ENCODE peak calls at places on chromosome 9, in four cellular contexts. F, V, H and U are unnamed samples.

GRCh38 chr9:79257671-79258410 is 313.9 kb upstream of the TLE4 start:
- DNase-seq in F (no peak), V (no peak), H (no peak), U (no peak)

GRCh38 chr9:85212887-85213286 is 528.9 kb downstream of the AGTPBP1 start:
- DNase-seq in F (peak; percentile 72), V (no peak), H (no peak), U (no peak)

GRCh38 chr9:133335924-133336811 is at the start of gene SURF6:
- DNase-seq in F (peak; percentile 42), V (peak; percentile 96), H (peak; percentile 84), U (peak; percentile 93)

GRCh38 chr9:119368681-119369581 is at the start of gene BRINP1:
- DNase-seq in F (peak; percentile 26), V (no peak), H (no peak), U (no peak)

GRCh38 chr9:32334112-32334511 is 50.3 kb upstream of the ACO1 start:
- DNase-seq in F (no peak), V (no peak), H (no peak), U (no peak)

GRCh38 chr9:87662808-87663528 is 63.0 kb upstream of the CTSL start:
- DNase-seq in F (peak; percentile 49), V (peak; percentile 86), H (peak; percentile 81), U (no peak)

GRCh38 chr9:94675008-94675841 is 35.9 kb upstream of the FBP1 start:
- DNase-seq in F (no peak), V (no peak), H (no peak), U (no peak)

GRCh38 chr9:33437235-33437634 is 10.2 kb downstream of the AQP3 start:
- DNase-seq in F (no peak), V (no peak), H (no peak), U (no peak)

GRCh38 chr9:100346836-100347235 is 5.9 kb downstream of the TEX10 start:
- DNase-seq in F (no peak), V (no peak), H (no peak), U (no peak)

GRCh38 chr9:138102246-138103051 is 224.9 kb downstream of the CACNA1B start:
- DNase-seq in F (no peak), V (peak; percentile 32), H (no peak), U (no peak)

GRCh38 chr9:106866243-106866642 is 3.3 kb downstream of the ZNF462 start:
- DNase-seq in F (no peak), V (no peak), H (no peak), U (no peak)
- H3K4me3 ChIP-seq in F (no peak overlapping the region), V (no peak overlapping the region), H (no peak overlapping the region), U (no peak overlapping the region)

GRCh38 chr9:123174079-123174478 is 94.3 kb downstream of the STRBP start:
- DNase-seq in F (no peak), V (no peak), H (no peak), U (no peak)

GRCh38 chr9:123176949-123177348 is 91.4 kb downstream of the STRBP start:
- DNase-seq in F (no peak), V (no peak), H (no peak), U (no peak)

GRCh38 chr9:123174887-123175518 is 93.4 kb downstream of the STRBP start:
- DNase-seq in F (no peak), V (no peak), H (no peak), U (no peak)

DNA sequence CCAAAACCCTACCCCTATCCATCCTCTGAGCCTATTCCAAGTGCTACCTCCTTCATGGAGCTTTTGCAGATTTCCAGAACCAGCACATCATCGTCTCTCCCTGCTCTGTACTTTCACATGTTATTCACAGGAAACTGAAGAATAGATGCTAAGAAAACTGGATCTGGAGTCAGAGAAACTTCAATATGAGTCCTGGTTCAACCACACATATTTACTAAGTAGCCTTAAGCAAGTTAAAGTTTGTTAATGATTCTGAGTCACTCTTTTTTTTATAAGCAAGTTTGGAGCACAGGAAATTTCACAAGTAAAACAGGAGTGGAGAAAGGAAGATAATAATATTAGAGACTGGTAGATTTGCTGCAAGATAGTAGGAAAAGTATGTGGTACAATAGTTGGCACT is 92.2 kb downstream of the STRBP start:
- DNase-seq in F (no peak), V (no peak), H (no peak), U (no peak)
- H3K4me3 ChIP-seq in F (no peak overlapping the region), V (no peak overlapping the region), H (no peak overlapping the region), U (no peak overlapping the region)

GRCh38 chr9:128297221-128297773 is 21.2 kb downstream of the SWI5 start:
- DNase-seq in F (no peak), V (peak; percentile 61), H (no peak), U (no peak)

GRCh38 chr9:128294142-128294541 is 18.1 kb downstream of the SWI5 start:
- DNase-seq in F (no peak), V (no peak), H (no peak), U (no peak)

GRCh38 chr9:128304151-128304970 is 17.9 kb downstream of the TRUB2 start:
- DNase-seq in F (no peak), V (no peak), H (no peak), U (no peak)

GRCh38 chr9:128296340-128297220 is 20.5 kb downstream of the SWI5 start:
- DNase-seq in F (no peak), V (peak; percentile 78), H (no peak), U (no peak)

DNA sequence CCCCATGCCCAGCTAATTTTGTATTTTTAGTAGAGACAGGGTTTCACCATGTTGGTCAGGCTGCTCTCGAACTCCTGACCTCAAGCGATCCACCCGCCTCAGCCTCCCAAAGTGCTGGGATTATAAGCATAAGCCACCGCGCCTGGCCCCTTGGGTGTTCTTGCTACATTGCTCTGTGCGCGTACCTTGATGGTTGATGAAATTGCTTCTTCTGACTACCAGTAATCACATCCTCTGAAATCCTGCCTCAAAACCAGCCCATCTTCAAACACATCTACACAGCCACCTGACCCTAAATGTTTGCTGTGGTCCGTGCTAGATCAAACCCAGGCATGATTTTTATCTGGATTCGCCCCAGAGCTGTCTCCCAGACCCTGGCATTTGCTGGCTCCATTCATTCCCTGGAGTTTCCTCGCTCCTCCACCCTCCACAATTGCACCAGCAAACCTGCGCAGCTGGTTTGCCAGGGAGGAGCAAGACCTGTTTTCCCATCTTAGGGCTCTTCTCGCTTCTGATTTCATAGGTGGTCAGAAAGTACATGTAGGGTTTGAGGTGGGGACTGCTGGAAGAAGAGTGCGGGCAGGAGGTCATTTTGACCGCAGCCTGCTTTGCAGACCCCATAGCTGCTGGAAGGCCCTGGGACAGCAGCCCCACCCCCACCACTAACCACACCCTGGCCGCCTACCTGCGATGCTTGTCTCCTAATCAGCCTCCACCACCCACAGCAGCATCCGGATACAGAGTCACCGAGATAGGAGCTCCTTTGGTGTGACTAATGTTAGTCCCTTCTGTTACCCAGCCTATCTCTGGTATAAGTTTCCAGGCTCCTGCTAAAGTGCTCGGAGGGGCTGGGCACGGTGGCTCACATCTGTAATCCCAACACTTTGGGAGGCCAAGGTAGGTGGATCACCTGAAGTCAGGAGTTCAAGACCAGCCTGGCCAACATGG is 22.7 kb downstream of the SWI5 start:
- DNase-seq in F (no peak), V (no peak), H (no peak), U (no peak)
- H3K4me3 ChIP-seq in F (no peak overlapping the region), V (no peak overlapping the region), H (no peak overlapping the region), U (no peak overlapping the region)

GRCh38 chr9:136530472-136531089 is 15.3 kb downstream of the NOTCH1 start:
- DNase-seq in F (no peak), V (no peak), H (no peak), U (no peak)
- H3K4me3 ChIP-seq in F (no peak overlapping the region), V (no peak overlapping the region), H (no peak overlapping the region), U (no peak overlapping the region)

GRCh38 chr9:77257275-77257674 is 79.9 kb downstream of the VPS13A start:
- DNase-seq in F (no peak), V (no peak), H (no peak), U (no peak)
- H3K4me3 ChIP-seq in F (no peak overlapping the region), V (no peak overlapping the region), H (no peak overlapping the region), U (no peak overlapping the region)

GRCh38 chr9:129281506-129282145 is 103.6 kb upstream of the IER5L start:
- DNase-seq in F (no peak), V (peak; percentile 28), H (no peak), U (no peak)

GRCh38 chr9:129275626-129276247 is 97.7 kb upstream of the IER5L start:
- DNase-seq in F (no peak), V (peak; percentile 15), H (peak; percentile 13), U (no peak)

GRCh38 chr9:129280236-129281231 is 102.5 kb upstream of the IER5L start:
- DNase-seq in F (no peak), V (peak; percentile 41), H (no peak), U (no peak)

GRCh38 chr9:129276486-129277260 is 98.6 kb upstream of the IER5L start:
- DNase-seq in F (no peak), V (peak; percentile 40), H (peak; percentile 16), U (no peak)

GRCh38 chr9:129278391-129279237 is 100.6 kb upstream of the IER5L start:
- DNase-seq in F (peak; percentile 34), V (peak; percentile 49), H (no peak), U (no peak)
- H3K4me3 ChIP-seq in F (no peak overlapping the region), V (no peak overlapping the region), H (no peak overlapping the region), U (no peak overlapping the region)

GRCh38 chr9:69171517-69171916 is 2.6 kb upstream of the TJP2 start:
- DNase-seq in F (no peak), V (no peak), H (no peak), U (no peak)

GRCh38 chr9:69170231-69170630 is 3.8 kb upstream of the TJP2 start:
- DNase-seq in F (no peak), V (no peak), H (no peak), U (no peak)

GRCh38 chr9:69165581-69165980 is 8.5 kb upstream of the TJP2 start:
- DNase-seq in F (no peak), V (no peak), H (no peak), U (no peak)

GRCh38 chr9:69171049-69171448 is 3.0 kb upstream of the TJP2 start:
- DNase-seq in F (no peak), V (no peak), H (no peak), U (no peak)

GRCh38 chr9:69168709-69169217 is 5.3 kb upstream of the TJP2 start:
- DNase-seq in F (no peak), V (peak; percentile 84), H (no peak), U (no peak)
- H3K4me3 ChIP-seq in F (no peak overlapping the region), V (no peak overlapping the region), H (no peak overlapping the region), U (peak overlapping the region; percentile 35)

DNA sequence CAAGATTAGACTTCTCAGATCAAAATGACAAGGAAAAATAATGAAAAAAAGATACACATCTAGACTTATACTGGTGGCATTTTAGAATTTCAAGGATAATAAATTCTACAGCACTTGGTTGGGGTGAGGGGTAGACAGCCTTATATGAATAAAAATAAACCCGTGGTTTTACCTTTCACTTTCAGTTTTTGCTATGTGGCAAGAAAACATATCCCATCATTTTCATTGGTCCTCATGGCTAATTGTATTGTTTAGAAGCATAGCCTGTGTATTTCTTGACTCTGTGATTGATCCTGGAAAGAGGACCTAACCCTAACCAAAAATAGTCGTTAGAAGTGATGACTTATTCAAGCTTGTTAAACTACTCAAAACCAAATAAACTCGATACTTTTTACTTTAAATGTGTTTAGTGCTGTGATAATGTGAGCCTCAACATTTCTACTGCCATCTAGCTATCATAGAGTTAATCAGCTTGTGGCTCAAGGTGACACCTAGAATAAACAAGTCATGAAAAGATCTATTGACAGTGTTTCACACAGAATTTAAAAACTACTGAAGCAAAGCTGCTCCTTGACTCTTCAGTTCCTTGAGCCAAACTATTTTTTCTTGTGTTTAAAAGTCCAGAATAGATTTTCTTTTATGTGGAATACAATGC is 153.3 kb upstream of the IZUMO3 start:
- DNase-seq in F (no peak), V (no peak), H (no peak), U (no peak)
- H3K4me3 ChIP-seq in F (peak overlapping the region; percentile 31), V (no peak overlapping the region), H (no peak overlapping the region), U (no peak overlapping the region)